ENCODE peak calls at places on chromosome 9, in nine cellular contexts. C, U, X, G, H, L, W, B and N are unnamed samples.

GRCh38 chr9:19209188-19209587 is 21.3 kb upstream of the DENND4C start:
- DNase-seq in C (no peak), U (no peak), X (no peak), G (no peak), H (no peak), L (no peak), W (no peak), B (no peak), N (no peak)

GRCh38 chr9:133960568-133961129 is 31.5 kb downstream of the VAV2 start:
- DNase-seq in C (no peak), U (peak; percentile 46), X (no peak), G (peak; percentile 79), H (no peak), L (peak; percentile 39), W (peak; percentile 51), B (no peak), N (no peak)

GRCh38 chr9:118189615-118190014 is 485.4 kb downstream of the TLR4 start:
- DNase-seq in C (no peak), U (no peak), X (no peak), G (no peak), H (no peak), L (no peak), W (no peak), B (no peak), N (no peak)

GRCh38 chr9:13555516-13555915 is 276.0 kb upstream of the MPDZ start:
- DNase-seq in C (no peak), U (no peak), X (no peak), G (no peak), H (no peak), L (no peak), W (no peak), B (no peak), N (no peak)

GRCh38 chr9:121285835-121286687 is 18.1 kb downstream of the GSN start:
- DNase-seq in C (peak; percentile 80), U (peak; percentile 86), X (peak; percentile 63), G (no peak), H (no peak), L (no peak), W (peak; percentile 73), B (no peak), N (peak; percentile 64)

GRCh38 chr9:27198175-27198574 is 89.2 kb downstream of the TEK start:
- DNase-seq in C (no peak), U (no peak), X (no peak), G (no peak), H (no peak), L (no peak), W (peak; percentile 12), B (peak; percentile 15), N (no peak)

GRCh38 chr9:32394381-32395049 is 10.1 kb downstream of the ACO1 start:
- DNase-seq in C (no peak), U (no peak), X (no peak), G (no peak), H (no peak), L (peak; percentile 51), W (no peak), B (no peak), N (no peak)

GRCh38 chr9:34463098-34463900 is 4.7 kb downstream of the DNAI1 start:
- DNase-seq in C (no peak), U (peak; percentile 93), X (no peak), G (no peak), H (no peak), L (peak; percentile 90), W (no peak), B (no peak), N (peak; percentile 49)

GRCh38 chr9:94096819-94097577 is 12.7 kb downstream of the PTPDC1 start:
- DNase-seq in C (no peak), U (peak; percentile 41), X (no peak), G (no peak), H (no peak), L (peak; percentile 97), W (no peak), B (no peak), N (peak; percentile 56)

GRCh38 chr9:36664806-36665205 is 92.1 kb downstream of the MELK start:
- DNase-seq in C (no peak), U (no peak), X (no peak), G (no peak), H (no peak), L (no peak), W (no peak), B (no peak), N (no peak)

GRCh38 chr9:115088856-115089255 is 29.1 kb downstream of the TNC start:
- DNase-seq in C (no peak), U (peak; percentile 36), X (no peak), G (no peak), H (no peak), L (no peak), W (no peak), B (no peak), N (no peak)

GRCh38 chr9:6715755-6716643 is 41.8 kb upstream of the KDM4C start:
- DNase-seq in C (peak; percentile 73), U (peak; percentile 46), X (peak; percentile 85), G (peak; percentile 94), H (peak; percentile 72), L (no peak), W (peak; percentile 89), B (no peak), N (no peak)

GRCh38 chr9:8895498-8896224 is 1096.1 kb upstream of the DMAC1 start:
- DNase-seq in C (no peak), U (peak; percentile 20), X (no peak), G (no peak), H (no peak), L (no peak), W (peak; percentile 79), B (no peak), N (no peak)

GRCh38 chr9:34884732-34885131 is 73.4 kb upstream of the PHF24 start:
- DNase-seq in C (no peak), U (no peak), X (no peak), G (no peak), H (no peak), L (peak; percentile 34), W (no peak), B (no peak), N (peak; percentile 12)

GRCh38 chr9:135588371-135588770 is 26.8 kb downstream of the PAEP start:
- DNase-seq in C (no peak), U (no peak), X (no peak), G (no peak), H (no peak), L (no peak), W (no peak), B (no peak), N (no peak)

GRCh38 chr9:119675951-119676350 is 306.7 kb upstream of the BRINP1 start:
- DNase-seq in C (no peak), U (no peak), X (no peak), G (no peak), H (no peak), L (no peak), W (peak; percentile 27), B (no peak), N (no peak)

GRCh38 chr9:4849364-4849763 is 56.6 kb downstream of the RCL1 start:
- DNase-seq in C (no peak), U (no peak), X (no peak), G (no peak), H (no peak), L (no peak), W (no peak), B (no peak), N (no peak)

DNA sequence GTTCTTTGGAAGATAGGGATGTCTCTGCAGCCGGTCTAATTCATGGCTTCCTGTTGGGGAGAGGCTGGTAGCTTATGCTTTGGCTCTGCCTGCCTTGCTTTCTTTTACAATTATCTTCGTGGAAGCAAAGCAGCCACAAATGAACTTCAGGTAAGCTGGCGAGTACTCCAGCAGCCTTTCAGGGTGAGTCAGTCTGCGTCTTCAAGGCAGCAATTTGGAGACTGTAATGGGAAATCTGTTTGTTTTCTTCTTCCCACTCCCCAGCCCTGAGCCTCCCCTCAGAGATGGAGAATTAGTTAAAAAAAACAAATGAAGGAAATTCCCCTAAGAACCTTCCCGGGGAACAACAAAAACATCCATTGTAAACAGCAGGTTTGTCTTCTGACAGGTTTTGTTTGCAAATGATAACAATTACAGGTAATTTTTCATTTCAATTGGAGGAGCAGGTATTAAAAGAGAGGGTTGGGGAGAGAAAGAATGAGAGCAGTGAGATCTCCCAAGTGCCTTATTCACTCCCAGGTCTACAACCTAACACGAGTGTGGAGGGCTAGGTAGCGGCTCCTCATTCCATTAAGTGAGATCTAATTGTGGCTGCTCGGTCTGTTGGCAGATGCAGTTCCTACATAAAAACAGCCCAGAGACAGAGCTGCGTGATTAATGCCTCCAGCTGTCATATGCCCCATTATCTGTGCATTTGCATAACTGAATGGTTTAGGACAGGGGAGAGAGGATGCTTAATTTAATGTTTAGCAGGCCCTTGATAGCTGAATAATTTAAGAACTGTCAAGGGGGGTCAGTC is 100.3 kb downstream of the PSAT1 start:
- DNase-seq in C (no peak), U (no peak), X (no peak), G (no peak), H (no peak), L (no peak), W (peak; percentile 27), B (no peak), N (no peak)
- H3K27ac ChIP-seq in C (no peak overlapping the region), U (no peak overlapping the region), X (no peak overlapping the region), G (no peak overlapping the region), H (no peak overlapping the region), L (no peak overlapping the region), W (peak overlapping the region; percentile 77), B (no peak overlapping the region), N (no peak overlapping the region)

GRCh38 chr9:101388507-101388993 is 3.7 kb upstream of the BAAT start:
- DNase-seq in C (no peak), U (peak; percentile 30), X (no peak), G (no peak), H (no peak), L (no peak), W (peak; percentile 59), B (no peak), N (no peak)
- H3K27ac ChIP-seq in C (no peak overlapping the region), U (no peak overlapping the region), X (no peak overlapping the region), G (no peak overlapping the region), H (no peak overlapping the region), L (no peak overlapping the region), W (no peak overlapping the region), B (no peak overlapping the region), N (no peak overlapping the region)

DNA sequence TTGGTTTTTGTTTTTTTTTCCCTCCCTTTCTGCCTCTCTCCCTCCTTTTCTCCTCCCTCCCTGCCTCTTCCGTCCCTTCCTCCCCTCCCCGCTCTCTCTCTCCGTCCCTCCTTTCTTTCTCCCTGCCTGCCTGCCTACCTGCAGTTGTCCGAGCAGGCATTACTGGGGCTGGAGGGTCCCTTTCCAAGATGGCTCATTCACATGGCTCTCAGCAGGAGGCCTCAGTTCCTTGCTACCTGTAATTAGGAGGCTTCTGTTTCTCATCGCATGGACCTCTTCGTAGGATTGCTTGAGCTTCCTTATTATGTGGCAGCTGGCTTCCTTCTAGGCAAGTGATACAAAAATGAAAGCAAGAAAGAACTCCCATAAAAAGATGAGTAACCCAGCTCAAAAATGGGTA is 8.0 kb downstream of the RGS3 start:
- DNase-seq in C (no peak), U (no peak), X (no peak), G (no peak), H (no peak), L (no peak), W (peak; percentile 53), B (no peak), N (no peak)
- H3K27ac ChIP-seq in C (no peak overlapping the region), U (no peak overlapping the region), X (no peak overlapping the region), G (no peak overlapping the region), H (no peak overlapping the region), L (no peak overlapping the region), W (no peak overlapping the region), B (no peak overlapping the region), N (no peak overlapping the region)

GRCh38 chr9:3760031-3760430 is 234.2 kb upstream of the RFX3 start:
- DNase-seq in C (no peak), U (no peak), X (no peak), G (no peak), H (no peak), L (peak; percentile 36), W (peak; percentile 21), B (no peak), N (peak; percentile 36)
- H3K27ac ChIP-seq in C (no peak overlapping the region), U (no peak overlapping the region), X (no peak overlapping the region), G (no peak overlapping the region), H (no peak overlapping the region), L (no peak overlapping the region), W (no peak overlapping the region), B (no peak overlapping the region), N (peak overlapping the region; percentile 43)